ENCODE peak calls at places on chromosomes 12 and 14, in five cellular contexts. M is MCF 10A; H is left lung; G is ELF-1; Q is stimulated activated CD4-positive, alpha-beta T cell treated with anti-CD3 and anti-CD28 coated beads, Interleukin-15, amount 100 ng/mL, for 24 hours. K is an unnamed sample.

GRCh38 chr14:50312734-50313054 is 570 bp downstream of the DMAC2L start:
- DNase-seq in M (no peak), H (no peak), G (no peak), Q (no peak), K (peak)

GRCh38 chr12:114938487-114939210 is 254.7 kb upstream of the TBX3 start:
- DNase-seq in M (no peak), H (no peak), G (peak), Q (no peak), K (no peak)

GRCh38 chr14:23015618-23016017 is 5.7 kb upstream of the C14orf93 start:
- DNase-seq in M (no peak), H (no peak), G (no peak), Q (no peak), K (no peak)

GRCh38 chr12:76085159-76085868 is 829 bp upstream of the NAP1L1 start:
- DNase-seq in M (no peak), H (no peak), G (no peak), Q (peak), K (peak)

GRCh38 chr12:6946033-6946919 is 2.5 kb downstream of the C12orf57 start:
- DNase-seq in M (peak), H (peak), G (peak), Q (peak), K (peak)

GRCh38 chr14:98714604-98715003 is 557.4 kb downstream of the BCL11B start:
- DNase-seq in M (no peak), H (no peak), G (no peak), Q (no peak), K (no peak)

GRCh38 chr12:46351861-46352595 is 20.5 kb downstream of the SLC38A2 start:
- DNase-seq in M (no peak), H (no peak), G (no peak), Q (no peak), K (no peak)

GRCh38 chr14:63435838-63436237 is 107.3 kb downstream of the PPP2R5E start:
- DNase-seq in M (peak), H (peak), G (no peak), Q (no peak), K (no peak)

GRCh38 chr14:99654235-99655000 is 9.5 kb downstream of the HHIPL1 start:
- DNase-seq in M (peak), H (peak), G (no peak), Q (no peak), K (no peak)

GRCh38 chr12:87856-88255 is 21.3 kb downstream of the IQSEC3 start:
- DNase-seq in M (no peak), H (no peak), G (no peak), Q (no peak), K (no peak)

GRCh38 chr12:112939761-112940357 is 1.6 kb downstream of the OAS3 start:
- DNase-seq in M (no peak), H (no peak), G (no peak), Q (no peak), K (peak)

GRCh38 chr14:104268295-104268694 is 129.9 kb downstream of the KIF26A start:
- DNase-seq in M (no peak), H (no peak), G (no peak), Q (no peak), K (no peak)

GRCh38 chr12:121159467-121160307 is 27.0 kb downstream of the P2RX7 start:
- DNase-seq in M (no peak), H (no peak), G (no peak), Q (no peak), K (no peak)

GRCh38 chr14:45094275-45094674 is 10.4 kb downstream of the PRPF39 start:
- DNase-seq in M (no peak), H (no peak), G (no peak), Q (no peak), K (no peak)

GRCh38 chr12:1931642-1932041 is 13.2 kb upstream of the CACNA2D4 start:
- DNase-seq in M (no peak), H (no peak), G (no peak), Q (no peak), K (no peak)

GRCh38 chr12:52441320-52441911 is 7.2 kb upstream of the KRT75 start:
- DNase-seq in M (peak), H (no peak), G (peak), Q (no peak), K (no peak)

GRCh38 chr12:44812062-44812461 is 64.1 kb downstream of the NELL2 start:
- DNase-seq in M (peak), H (no peak), G (no peak), Q (peak), K (peak)

GRCh38 chr12:28167981-28168485 is 22.2 kb upstream of the CCDC91 start:
- DNase-seq in M (no peak), H (no peak), G (no peak), Q (no peak), K (no peak)

GRCh38 chr14:69281450-69282169 is 21.7 kb downstream of the GALNT16 start:
- DNase-seq in M (no peak), H (no peak), G (no peak), Q (no peak), K (no peak)

K was measured in activated CD8-positive, alpha-beta T cell treated with anti-CD3 and anti-CD28 coated beads for 36 hours.